ENCODE peak calls at places on chromosomes 3 and 15, in five cellular contexts. P is stimulated activated CD4-positive, alpha-beta T cell treated with anti-CD3 and anti-CD28 coated beads, Interleukin-4, amount 100 ng/mL, for 48 hours; S is foreskin fibroblast; O is caudate nucleus; B is small intestine. D is an unnamed sample.

GRCh38 chr3:46965151-46965550 is 11.4 kb downstream of the CCDC12 start:
- DNase-seq in P (no peak), S (no peak), O (no peak), B (no peak), D (no peak)

GRCh38 chr15:83012038-83012490 is 625 bp upstream of the C15orf40 start:
- DNase-seq in P (no peak), S (peak; percentile 61), O (no peak), B (no peak), D (peak; percentile 14)

GRCh38 chr3:10551821-10552630 is 46.6 kb upstream of the ATP2B2 start:
- DNase-seq in P (peak; percentile 85), S (peak; percentile 8), O (peak; percentile 15), B (no peak), D (peak; percentile 2)

GRCh38 chr3:60953406-60953805 is 297.8 kb downstream of the FHIT start:
- DNase-seq in P (no peak), S (peak; percentile 12), O (no peak), B (no peak), D (no peak)

GRCh38 chr3:100875239-100875638 is 118.0 kb downstream of the ABI3BP start:
- DNase-seq in P (no peak), S (peak; percentile 68), O (no peak), B (peak; percentile 42), D (peak; percentile 18)

GRCh38 chr15:100723323-100723801 is 121.0 kb downstream of the ASB7 start:
- DNase-seq in P (no peak), S (peak; percentile 15), O (no peak), B (no peak), D (peak; percentile 40)

GRCh38 chr3:122609798-122610559 is 32.5 kb downstream of the PARP15 start:
- DNase-seq in P (no peak), S (peak; percentile 82), O (no peak), B (peak; percentile 13), D (peak; percentile 20)

GRCh38 chr3:101039285-101039684 is 46.1 kb upstream of the ABI3BP start:
- DNase-seq in P (no peak), S (no peak), O (no peak), B (peak; percentile 53), D (peak; percentile 29)

GRCh38 chr3:141367038-141367730 is 1.1 kb upstream of the ZBTB38 start:
- DNase-seq in P (no peak), S (peak; percentile 100), O (no peak), B (no peak), D (no peak)

GRCh38 chr3:41352526-41352925 is 153.2 kb downstream of the CTNNB1 start:
- DNase-seq in P (no peak), S (no peak), O (no peak), B (no peak), D (no peak)

GRCh38 chr3:123584284-123584987 is 417 bp downstream of the HACD2 start:
- DNase-seq in P (no peak), S (peak; percentile 60), O (no peak), B (no peak), D (no peak)

GRCh38 chr3:12503126-12503952 is 19.1 kb downstream of the TSEN2 start:
- DNase-seq in P (no peak), S (no peak), O (no peak), B (no peak), D (no peak)

GRCh38 chr3:40899286-40899712 is 300.0 kb upstream of the CTNNB1 start:
- DNase-seq in P (no peak), S (no peak), O (no peak), B (no peak), D (no peak)

GRCh38 chr3:81744366-81744765 is 17.1 kb downstream of the GBE1 start:
- DNase-seq in P (no peak), S (peak; percentile 95), O (no peak), B (no peak), D (no peak)

GRCh38 chr15:77493324-77493907 is 72.7 kb downstream of the HMG20A start:
- DNase-seq in P (no peak), S (peak; percentile 42), O (no peak), B (no peak), D (no peak)

GRCh38 chr3:67943546-67943945 is 289.1 kb upstream of the SUCLG2 start:
- DNase-seq in P (no peak), S (no peak), O (no peak), B (no peak), D (no peak)

GRCh38 chr3:10697918-10698317 is 118.1 kb upstream of the SLC6A11 start:
- DNase-seq in P (no peak), S (no peak), O (no peak), B (no peak), D (no peak)

GRCh38 chr15:99123706-99124451 is 19.0 kb downstream of the SYNM start:
- DNase-seq in P (no peak), S (peak; percentile 99), O (peak; percentile 67), B (peak; percentile 90), D (peak; percentile 91)

GRCh38 chr15:62779041-62779810 is 263.3 kb upstream of the TPM1 start:
- DNase-seq in P (no peak), S (peak; percentile 88), O (no peak), B (no peak), D (no peak)

GRCh38 chr15:55823699-55824098 is 80.7 kb upstream of the PRTG start:
- DNase-seq in P (no peak), S (peak; percentile 61), O (no peak), B (no peak), D (no peak)

GRCh38 chr3:179196098-179196497 is 47.9 kb downstream of the PIK3CA start:
- DNase-seq in P (no peak), S (peak; percentile 72), O (no peak), B (peak; percentile 13), D (no peak)

GRCh38 chr15:73078722-73079121 is 26.5 kb downstream of the NEO1 start:
- DNase-seq in P (no peak), S (peak; percentile 80), O (no peak), B (peak; percentile 71), D (no peak)

GRCh38 chr15:39125904-39126303 is 455.0 kb upstream of the THBS1 start:
- DNase-seq in P (peak; percentile 7), S (peak; percentile 70), O (no peak), B (peak; percentile 47), D (peak; percentile 86)

GRCh38 chr3:40876019-40876418 is 323.3 kb upstream of the CTNNB1 start:
- DNase-seq in P (no peak), S (no peak), O (no peak), B (no peak), D (no peak)

GRCh38 chr15:31372635-31373091 is 46.0 kb downstream of the KLF13 start:
- DNase-seq in P (no peak), S (peak; percentile 93), O (no peak), B (no peak), D (no peak)

GRCh38 chr3:157871838-157872497 is 234.3 kb downstream of the SHOX2 start:
- DNase-seq in P (no peak), S (no peak), O (no peak), B (no peak), D (no peak)

GRCh38 chr15:34610388-34610787 is 26.9 kb upstream of the GOLGA8B start:
- DNase-seq in P (no peak), S (peak; percentile 29), O (no peak), B (no peak), D (peak; percentile 45)

D was measured in HT-29.